ENCODE peak calls at places on chromosomes 4 and X, in ten cellular contexts. H is OCI-LY7, C is AG04450, S is A549, O is body of pancreas, E is GM12865, V is transverse colon, X is SK-N-SH, U is cardiac muscle cell, I is NB4. T is an unnamed sample.

GRCh38 chr4:27048350-27049100 is 187.9 kb downstream of the STIM2 start:
- DNase-seq in I (peak; percentile 53), U (peak; percentile 36), S (peak; percentile 4), C (no peak), X (peak; percentile 46), O (no peak), H (peak; percentile 56), E (peak; percentile 9), V (no peak), T (no peak)

GRCh38 chrX:22389544-22390243 is 117.0 kb downstream of the CBLL2 start:
- DNase-seq in H (no peak), U (peak; percentile 16), C (peak; percentile 30), V (no peak), O (no peak), E (no peak), X (no peak), I (no peak), S (peak; percentile 11), T (peak; percentile 49)

GRCh38 chr4:28225005-28225404 is 1364.4 kb downstream of the STIM2 start:
- DNase-seq in C (no peak), U (peak; percentile 50), H (peak; percentile 6), V (no peak), E (no peak), S (peak; percentile 60), O (peak; percentile 9), I (peak; percentile 33), X (no peak), T (no peak)

GRCh38 chr4:126451237-126451885 is 1136.6 kb downstream of the FAT4 start:
- DNase-seq in E (no peak), S (no peak), O (no peak), I (no peak), H (no peak), X (no peak), V (no peak), U (no peak), C (peak; percentile 20), T (no peak)

GRCh38 chr4:61210186-61210939 is 10.2 kb downstream of the ADGRL3 start:
- DNase-seq in C (no peak), O (no peak), U (no peak), I (no peak), H (no peak), X (no peak), S (no peak), E (no peak), V (no peak), T (no peak)

GRCh38 chr4:37588150-37588549 is 98.0 kb downstream of the RELL1 start:
- DNase-seq in U (no peak), V (no peak), X (no peak), S (no peak), I (no peak), H (no peak), C (no peak), E (no peak), O (no peak), T (no peak)

GRCh38 chrX:19514791-19515614 is at the start of gene MAP3K15:
- DNase-seq in O (peak; percentile 63), X (peak; percentile 74), U (peak; percentile 8), C (no peak), S (peak; percentile 70), H (no peak), E (peak; percentile 24), I (peak; percentile 66), V (peak; percentile 14), T (no peak)

GRCh38 chrX:150856101-150856500 is 42.4 kb downstream of the CD99L2 start:
- DNase-seq in X (no peak), V (no peak), O (no peak), C (no peak), E (no peak), S (no peak), I (no peak), U (peak; percentile 40), H (no peak), T (peak; percentile 16)

GRCh38 chrX:137575596-137576255 is 9.8 kb downstream of the ZIC3 start:
- DNase-seq in V (no peak), H (no peak), X (no peak), S (no peak), C (no peak), O (no peak), E (no peak), U (no peak), I (no peak), T (no peak)

GRCh38 chrX:137573356-137574101 is 7.6 kb downstream of the ZIC3 start:
- DNase-seq in I (no peak), C (no peak), H (no peak), O (no peak), U (no peak), E (no peak), X (no peak), S (no peak), V (no peak), T (no peak)

GRCh38 chrX:137569470-137569891 is 3.6 kb downstream of the ZIC3 start:
- DNase-seq in E (no peak), U (no peak), V (no peak), S (no peak), C (no peak), X (no peak), H (no peak), O (no peak), I (no peak), T (no peak)

GRCh38 chrX:137574102-137574783 is 8.3 kb downstream of the ZIC3 start:
- DNase-seq in X (no peak), S (no peak), H (no peak), I (no peak), U (no peak), E (no peak), V (no peak), O (no peak), C (no peak), T (no peak)

DNA sequence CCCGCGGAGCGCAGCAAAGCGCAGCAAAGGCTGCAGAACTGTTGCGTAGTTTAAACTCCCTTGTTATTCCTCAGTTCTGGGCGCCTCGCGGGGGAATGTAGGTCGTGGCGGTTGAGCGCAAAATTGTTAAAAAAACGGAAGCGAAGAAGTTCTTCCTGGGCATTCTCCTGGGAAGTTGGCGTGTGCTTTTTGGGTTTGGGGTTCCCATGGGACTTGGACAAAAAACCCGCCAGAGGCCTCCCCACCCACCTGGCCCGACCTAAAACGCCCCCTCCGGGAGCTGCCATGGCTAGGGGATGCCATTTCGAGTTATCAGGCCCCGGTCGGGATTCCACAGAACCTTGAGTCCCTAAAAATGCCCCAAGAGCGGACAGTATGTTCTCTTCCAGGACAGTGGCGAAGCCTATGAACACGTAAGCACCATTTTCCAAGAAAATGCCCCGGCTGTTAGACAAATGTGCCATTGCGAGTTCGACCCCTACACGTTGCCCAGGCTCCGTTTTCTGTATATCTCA is 8.9 kb downstream of the ZIC3 start:
- DNase-seq in C (no peak), X (no peak), O (no peak), U (no peak), H (no peak), E (no peak), V (no peak), S (no peak), I (no peak), T (no peak)
- H3K4me3 ChIP-seq in C (no peak overlapping the region), X (no peak overlapping the region), O (no peak overlapping the region), U (peak overlapping the region; percentile 28), H (no peak overlapping the region), E (no peak overlapping the region), V (no peak overlapping the region), S (no peak overlapping the region), I (no peak overlapping the region), T (no peak overlapping the region)

DNA sequence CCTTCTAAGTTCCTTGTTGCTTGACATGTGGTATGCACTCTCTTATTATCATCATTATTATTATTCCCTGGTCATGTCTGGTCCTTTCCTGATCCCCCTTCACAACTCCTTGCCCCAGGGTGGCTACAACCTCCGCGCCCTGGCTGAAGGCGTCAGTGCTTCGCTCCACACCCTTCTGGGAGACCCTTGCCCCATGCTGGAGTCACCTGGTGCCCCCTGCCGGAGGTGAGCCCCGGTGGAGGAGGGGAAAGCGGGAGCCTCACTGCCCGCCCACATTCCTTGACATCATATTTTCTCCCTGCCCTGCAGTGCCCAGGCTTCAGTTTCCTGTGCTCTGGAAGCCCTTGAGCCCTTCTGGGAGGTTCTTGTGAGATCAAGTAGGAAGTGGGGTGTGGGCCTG is 11.0 kb upstream of the ERAS start:
- DNase-seq in E (no peak), I (no peak), X (no peak), U (no peak), C (no peak), O (no peak), H (no peak), S (no peak), V (no peak), T (no peak)
- TF ChIP-seq CTCF in E (no peak), I (no peak), X (no peak), U (no peak), C (no peak), O (no peak), H (no peak), S (no peak), V (no peak), T (no peak)

GRCh38 chr4:164442167-164442566 is 311.8 kb upstream of the SMIM31 start:
- DNase-seq in H (no peak), S (no peak), O (no peak), U (no peak), X (no peak), E (no peak), C (no peak), I (no peak), V (no peak), T (no peak)

GRCh38 chr4:164438321-164438720 is 315.6 kb upstream of the SMIM31 start:
- DNase-seq in C (no peak), E (no peak), X (no peak), U (no peak), H (no peak), S (no peak), O (no peak), V (no peak), I (no peak), T (peak; percentile 29)

GRCh38 chr4:164440196-164440595 is 313.7 kb upstream of the SMIM31 start:
- DNase-seq in U (no peak), I (no peak), E (no peak), S (no peak), O (no peak), C (no peak), X (no peak), V (no peak), H (no peak), T (peak; percentile 56)

GRCh38 chr4:164439037-164439436 is 314.9 kb upstream of the SMIM31 start:
- DNase-seq in H (no peak), X (no peak), E (no peak), I (no peak), S (no peak), V (no peak), C (no peak), O (no peak), U (no peak), T (no peak)

GRCh38 chr4:164441131-164441530 is 312.8 kb upstream of the SMIM31 start:
- DNase-seq in V (no peak), S (no peak), U (no peak), I (no peak), H (no peak), E (no peak), C (no peak), O (no peak), X (no peak), T (no peak)
- H3K4me3 ChIP-seq in V (no peak overlapping the region), S (no peak overlapping the region), U (no peak overlapping the region), I (no peak overlapping the region), H (no peak overlapping the region), E (no peak overlapping the region), C (no peak overlapping the region), O (no peak overlapping the region), X (no peak overlapping the region), T (no peak overlapping the region)

GRCh38 chrX:37961118-37961517 is 45.2 kb upstream of the SYTL5 start:
- DNase-seq in C (no peak), I (no peak), U (no peak), E (no peak), O (no peak), S (no peak), X (no peak), H (no peak), V (no peak), T (no peak)

GRCh38 chrX:37958493-37959211 is 47.7 kb upstream of the SYTL5 start:
- DNase-seq in H (no peak), V (no peak), E (no peak), X (no peak), O (no peak), C (no peak), U (peak; percentile 17), S (no peak), I (no peak), T (no peak)

GRCh38 chrX:37956223-37956622 is 50.1 kb upstream of the SYTL5 start:
- DNase-seq in E (no peak), U (no peak), V (no peak), I (no peak), O (no peak), S (no peak), C (no peak), X (no peak), H (no peak), T (no peak)

GRCh38 chrX:37955273-37955672 is 51.1 kb upstream of the SYTL5 start:
- DNase-seq in E (no peak), S (no peak), O (no peak), V (no peak), C (no peak), U (no peak), I (no peak), X (no peak), H (no peak), T (no peak)

GRCh38 chrX:37959212-37960021 is 46.9 kb upstream of the SYTL5 start:
- DNase-seq in H (no peak), S (no peak), I (no peak), X (no peak), C (no peak), O (no peak), V (no peak), E (no peak), U (no peak), T (no peak)
- TF ChIP-seq CTCF in H (no peak), S (no peak), I (no peak), X (no peak), C (no peak), O (no peak), V (no peak), E (no peak), U (no peak), T (no peak)

T was measured in kidney epithelial cell.